ENCODE peak calls at places on chromosome 4, in six cellular contexts. H, J, L, C, Y and S are unnamed samples.

GRCh38 chr4:150006197-150006596 is 72.0 kb upstream of the DCLK2 start:
- DNase-seq in L (no peak), Y (no peak), J (no peak), H (no peak), C (no peak), S (peak; percentile 38)

GRCh38 chr4:13559414-13559813 is 15.1 kb upstream of the NKX3-2 start:
- DNase-seq in Y (no peak), C (no peak), J (no peak), L (peak; percentile 90), H (no peak), S (peak; percentile 64)

GRCh38 chr4:75705198-75705712 is 19.1 kb upstream of the USO1 start:
- DNase-seq in C (no peak), H (no peak), Y (no peak), L (no peak), J (no peak), S (no peak)

GRCh38 chr4:76003015-76003414 is 4.3 kb downstream of the CXCL9 start:
- DNase-seq in L (no peak), H (no peak), C (no peak), J (no peak), Y (no peak), S (no peak)

GRCh38 chr4:159248383-159249178 is 145.7 kb downstream of the RAPGEF2 start:
- DNase-seq in C (no peak), Y (no peak), H (peak; percentile 63), J (no peak), L (peak; percentile 55), S (peak; percentile 83)

GRCh38 chr4:73777612-73778011 is 37.2 kb downstream of the CXCL8 start:
- DNase-seq in L (peak; percentile 51), J (no peak), Y (no peak), H (no peak), C (no peak), S (peak; percentile 75)

GRCh38 chr4:139039044-139039443 is 23.5 kb downstream of the NOCT start:
- DNase-seq in J (no peak), H (no peak), Y (no peak), L (no peak), C (no peak), S (no peak)

GRCh38 chr4:155402941-155403340 is 26.2 kb upstream of the MAP9 start:
- DNase-seq in H (no peak), C (no peak), J (no peak), L (no peak), Y (no peak), S (no peak)